ENCODE peak calls at places on chromosomes 13 and 19, in eight cellular contexts. A is hippocampal formation, C is T-helper 2 cell, F is NCI-H82, R is amniotic stem cell, P is endodermal cell, G is tibial artery, W is GM12865. O is an unnamed sample.

GRCh38 chr13:99979453-99980200 is 2.0 kb upstream of the ZIC2 start:
- DNase-seq in G (no peak), W (no peak), P (peak; percentile 87), F (peak; percentile 51), R (no peak), C (no peak), A (no peak), O (peak; percentile 92)

GRCh38 chr19:17405250-17406038 is at the start of gene BST2:
- DNase-seq in A (peak; percentile 19), P (peak; percentile 69), F (peak; percentile 55), G (peak; percentile 60), R (no peak), C (no peak), W (peak; percentile 95), O (peak; percentile 52)

GRCh38 chr13:52158629-52159158 is 703 bp downstream of the NEK3 start:
- DNase-seq in G (peak; percentile 45), R (peak; percentile 13), A (no peak), W (peak; percentile 54), C (peak; percentile 1), F (peak; percentile 53), P (no peak), O (peak; percentile 31)

GRCh38 chr13:20997301-20998061 is 63.9 kb downstream of the LATS2 start:
- DNase-seq in R (peak; percentile 94), C (no peak), A (no peak), W (no peak), F (no peak), G (peak; percentile 20), P (peak; percentile 51), O (peak; percentile 71)

GRCh38 chr13:75876371-75877050 is 240.4 kb downstream of the LMO7 start:
- DNase-seq in C (peak; percentile 6), W (peak; percentile 76), F (peak; percentile 86), R (peak; percentile 30), A (peak; percentile 34), G (peak; percentile 60), P (peak; percentile 87), O (peak; percentile 81)

GRCh38 chr13:23969672-23970071 is 72.4 kb upstream of the C1QTNF9B start:
- DNase-seq in G (no peak), R (no peak), A (no peak), F (peak; percentile 30), C (no peak), W (no peak), P (no peak), O (peak; percentile 16)

GRCh38 chr19:32519023-32519422 is 62.0 kb upstream of the PDCD5 start:
- DNase-seq in C (no peak), R (no peak), F (no peak), A (no peak), W (peak; percentile 31), G (no peak), P (no peak), O (no peak)

GRCh38 chr13:43792456-43792855 is 5.7 kb upstream of the ENOX1 start:
- DNase-seq in R (no peak), F (no peak), C (no peak), G (no peak), A (no peak), W (no peak), P (no peak), O (no peak)

GRCh38 chr19:2782357-2782935 is 627 bp downstream of the SGTA start:
- DNase-seq in R (no peak), G (no peak), P (no peak), W (no peak), A (no peak), F (no peak), C (no peak), O (peak; percentile 14)

O was measured in mesendoderm.